ENCODE peak calls at places on chromosomes 7 and 10, in eight cellular contexts. Y, S, Z, U, F, B, C and Q are unnamed samples.
A peak's percentile ranks its signal among the peaks of the same experiment; 100 is the strongest.

GRCh38 chr10:6755891-6756460 is 175.9 kb upstream of the PRKCQ start:
- DNase-seq in Y (peak; percentile 37), S (no peak), Z (peak; percentile 56), U (peak; percentile 62), F (peak; percentile 83), B (no peak), C (no peak), Q (no peak)

GRCh38 chr7:94087664-94088352 is 83.7 kb upstream of the BET1 start:
- DNase-seq in Y (peak; percentile 46), S (no peak), Z (peak; percentile 79), U (peak; percentile 65), F (peak; percentile 53), B (peak; percentile 66), C (no peak), Q (peak; percentile 60)

GRCh38 chr10:120506674-120507073 is 49.6 kb downstream of the PLPP4 start:
- DNase-seq in Y (no peak), S (no peak), Z (peak; percentile 58), U (no peak), F (no peak), B (no peak), C (no peak), Q (no peak)

GRCh38 chr7:153030976-153031375 is 271.4 kb downstream of the ACTR3B start:
- DNase-seq in Y (no peak), S (no peak), Z (no peak), U (no peak), F (no peak), B (no peak), C (no peak), Q (no peak)

GRCh38 chr10:111856631-111857030 is 326.9 kb downstream of the GPAM start:
- DNase-seq in Y (no peak), S (no peak), Z (no peak), U (no peak), F (no peak), B (peak; percentile 19), C (no peak), Q (no peak)

GRCh38 chr7:95595825-95596182 is 512 bp downstream of the PDK4 start:
- DNase-seq in Y (no peak), S (no peak), Z (no peak), U (no peak), F (no peak), B (no peak), C (no peak), Q (no peak)

GRCh38 chr10:18214692-18215563 is 74.7 kb downstream of the CACNB2 start:
- DNase-seq in Y (no peak), S (no peak), Z (peak; percentile 69), U (peak; percentile 51), F (peak; percentile 44), B (peak; percentile 55), C (peak; percentile 21), Q (no peak)

GRCh38 chr10:102113261-102113955 is 6.8 kb downstream of the LDB1 start:
- DNase-seq in Y (no peak), S (no peak), Z (no peak), U (no peak), F (no peak), B (no peak), C (no peak), Q (no peak)

GRCh38 chr7:101728888-101729883 is 88.2 kb upstream of the CUX1 start:
- DNase-seq in Y (no peak), S (no peak), Z (peak; percentile 75), U (peak; percentile 100), F (no peak), B (no peak), C (no peak), Q (no peak)

GRCh38 chr10:29039659-29040309 is 249.1 kb upstream of the LYZL1 start:
- DNase-seq in Y (no peak), S (no peak), Z (peak; percentile 75), U (peak; percentile 79), F (no peak), B (no peak), C (no peak), Q (no peak)

GRCh38 chr7:91784469-91784868 is 96.0 kb downstream of the MTERF1 start:
- DNase-seq in Y (peak; percentile 12), S (no peak), Z (peak; percentile 62), U (peak; percentile 55), F (peak; percentile 50), B (peak; percentile 8), C (no peak), Q (no peak)

GRCh38 chr10:28282341-28282740 is 20.5 kb downstream of the MPP7 start:
- DNase-seq in Y (no peak), S (no peak), Z (no peak), U (no peak), F (no peak), B (no peak), C (no peak), Q (no peak)

GRCh38 chr7:14717169-14717568 is 185.4 kb downstream of the DGKB start:
- DNase-seq in Y (no peak), S (no peak), Z (no peak), U (no peak), F (no peak), B (no peak), C (no peak), Q (no peak)

GRCh38 chr7:132580277-132580676 is 4.0 kb upstream of the PLXNA4 start:
- DNase-seq in Y (no peak), S (no peak), Z (no peak), U (peak; percentile 2), F (no peak), B (peak; percentile 19), C (no peak), Q (no peak)

GRCh38 chr7:2014391-2015241 is 218.1 kb downstream of the MAD1L1 start:
- DNase-seq in Y (no peak), S (peak; percentile 86), Z (no peak), U (no peak), F (no peak), B (no peak), C (peak; percentile 12), Q (no peak)

GRCh38 chr10:52889611-52890010 is 117.0 kb upstream of the MBL2 start:
- DNase-seq in Y (no peak), S (no peak), Z (no peak), U (no peak), F (no peak), B (no peak), C (no peak), Q (no peak)

GRCh38 chr10:131856441-131857094 is 44.2 kb upstream of the PPP2R2D start:
- DNase-seq in Y (no peak), S (peak; percentile 55), Z (no peak), U (no peak), F (no peak), B (no peak), C (no peak), Q (no peak)

GRCh38 chr7:47601881-47602249 is 20.0 kb upstream of the TNS3 start:
- DNase-seq in Y (no peak), S (no peak), Z (no peak), U (no peak), F (no peak), B (no peak), C (no peak), Q (no peak)

GRCh38 chr10:89438525-89438924 is 24.2 kb downstream of the IFIT5 start:
- DNase-seq in Y (no peak), S (no peak), Z (no peak), U (no peak), F (no peak), B (no peak), C (no peak), Q (no peak)

GRCh38 chr10:84008878-84009277 is 130.4 kb upstream of the GHITM start:
- DNase-seq in Y (no peak), S (no peak), Z (no peak), U (peak; percentile 8), F (no peak), B (peak; percentile 56), C (no peak), Q (no peak)